ENCODE peak calls at places on chromosomes 7 and 10, in five cellular contexts. C, S, V, I and R are unnamed samples.
A peak's percentile ranks its signal among the peaks of the same experiment; 100 is the strongest.

GRCh38 chr10:99523251-99523773 is 9.4 kb upstream of the NKX2-3 start:
- DNase-seq in C (no peak), S (peak; percentile 26), V (peak; percentile 72), I (no peak), R (no peak)

GRCh38 chr10:92323079-92323478 is 32.1 kb downstream of the MARCHF5 start:
- DNase-seq in C (no peak), S (no peak), V (no peak), I (no peak), R (no peak)

GRCh38 chr10:52740913-52741675 is 31.5 kb downstream of the MBL2 start:
- DNase-seq in C (peak; percentile 55), S (peak; percentile 23), V (peak; percentile 65), I (no peak), R (no peak)

GRCh38 chr10:87750001-87750651 is 67.9 kb downstream of the ATAD1 start:
- DNase-seq in C (no peak), S (no peak), V (peak; percentile 13), I (no peak), R (no peak)

GRCh38 chr7:96962221-96962620 is 43.1 kb upstream of the DLX6 start:
- DNase-seq in C (no peak), S (no peak), V (no peak), I (no peak), R (no peak)

GRCh38 chr7:34036069-34036920 is 131.0 kb downstream of the BMPER start:
- DNase-seq in C (peak; percentile 83), S (peak; percentile 81), V (no peak), I (no peak), R (no peak)

GRCh38 chr7:158781217-158781975 is 47.9 kb downstream of the ESYT2 start:
- DNase-seq in C (no peak), S (no peak), V (no peak), I (no peak), R (no peak)

GRCh38 chr7:11807000-11807399 is 25.0 kb downstream of the THSD7A start:
- DNase-seq in C (no peak), S (no peak), V (no peak), I (no peak), R (no peak)

GRCh38 chr7:96426027-96426426 is 104.1 kb upstream of the SLC25A13 start:
- DNase-seq in C (no peak), S (no peak), V (no peak), I (no peak), R (no peak)

GRCh38 chr7:369476-369980 is 79.6 kb downstream of the FOXL3 start:
- DNase-seq in C (peak; percentile 58), S (peak; percentile 55), V (no peak), I (no peak), R (no peak)

GRCh38 chr10:103951942-103952341 is 15.0 kb upstream of the SLK start:
- DNase-seq in C (no peak), S (no peak), V (peak; percentile 36), I (no peak), R (no peak)

GRCh38 chr7:77157446-77157845 is 35.0 kb downstream of the CCDC146 start:
- DNase-seq in C (no peak), S (no peak), V (no peak), I (no peak), R (no peak)

GRCh38 chr10:28677889-28678686 is 767 bp downstream of the BAMBI start:
- DNase-seq in C (peak; percentile 31), S (peak; percentile 13), V (peak; percentile 70), I (peak; percentile 55), R (peak; percentile 21)

GRCh38 chr10:13956826-13957225 is 370.1 kb downstream of the PRPF18 start:
- DNase-seq in C (peak; percentile 31), S (peak; percentile 29), V (no peak), I (no peak), R (no peak)

GRCh38 chr7:2876031-2876862 is 32.1 kb upstream of the GNA12 start:
- DNase-seq in C (no peak), S (no peak), V (no peak), I (no peak), R (no peak)

GRCh38 chr10:104680467-104681401 is 39.6 kb downstream of the SORCS3 start:
- DNase-seq in C (no peak), S (no peak), V (peak; percentile 74), I (no peak), R (no peak)

GRCh38 chr7:142557971-142558582 is 191.2 kb upstream of the PRSS1 start:
- DNase-seq in C (no peak), S (peak; percentile 50), V (peak; percentile 70), I (peak; percentile 60), R (peak; percentile 64)

GRCh38 chr7:2169923-2170575 is 62.7 kb downstream of the MAD1L1 start:
- DNase-seq in C (no peak), S (no peak), V (no peak), I (no peak), R (no peak)

GRCh38 chr10:93235686-93236085 is 162.0 kb downstream of the CYP26A1 start:
- DNase-seq in C (no peak), S (no peak), V (no peak), I (no peak), R (no peak)

GRCh38 chr10:128324058-128324457 is 197.8 kb upstream of the MKI67 start:
- DNase-seq in C (no peak), S (peak; percentile 9), V (peak; percentile 83), I (peak; percentile 21), R (no peak)

GRCh38 chr10:128326851-128327250 is 200.6 kb upstream of the MKI67 start:
- DNase-seq in C (no peak), S (no peak), V (no peak), I (peak; percentile 25), R (no peak)

GRCh38 chr10:128324468-128324867 is 198.2 kb upstream of the MKI67 start:
- DNase-seq in C (no peak), S (no peak), V (no peak), I (peak; percentile 37), R (no peak)

GRCh38 chr10:128326251-128326650 is 200.0 kb upstream of the MKI67 start:
- DNase-seq in C (no peak), S (no peak), V (no peak), I (peak; percentile 27), R (no peak)

DNA sequence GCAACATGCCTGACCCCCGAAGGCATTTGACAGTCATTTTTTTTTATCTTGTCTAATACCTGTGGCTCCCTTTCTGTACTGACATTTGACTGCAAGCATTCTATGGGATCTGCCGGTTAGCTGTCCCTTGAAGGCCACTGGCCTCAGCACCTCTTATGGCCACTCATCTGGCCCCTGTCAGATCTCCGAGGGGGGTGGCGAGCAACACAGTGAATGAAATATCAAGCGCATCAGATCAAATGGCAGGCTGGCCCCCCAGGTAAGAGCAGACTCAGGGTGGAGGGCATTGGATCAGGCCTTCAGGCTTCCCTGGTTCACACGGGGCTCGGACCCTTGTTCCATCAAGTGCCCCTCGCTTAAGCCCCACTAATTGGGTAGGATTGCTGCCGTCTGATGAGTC is 199.6 kb upstream of the MKI67 start:
- DNase-seq in C (no peak), S (no peak), V (no peak), I (peak; percentile 11), R (no peak)
- H3K4me3 ChIP-seq in C (no peak overlapping the region), S (no peak overlapping the region), V (no peak overlapping the region), I (no peak overlapping the region), R (no peak overlapping the region)

GRCh38 chr10:132591166-132591971 is 53.8 kb downstream of the INPP5A start:
- DNase-seq in C (peak; percentile 77), S (peak; percentile 71), V (no peak), I (no peak), R (no peak)
- H3K4me1 ChIP-seq in C (peaks cover 68% of the 10 kb centered on the region), S (peaks cover 28% of the 10 kb centered on the region), V (peaks cover 13% of the 10 kb centered on the region), I (peaks cover 38% of the 10 kb centered on the region), R (peaks cover 29% of the 10 kb centered on the region)

GRCh38 chr7:17558558-17559332 is 260.3 kb downstream of the AHR start:
- DNase-seq in C (no peak), S (peak; percentile 11), V (no peak), I (no peak), R (no peak)

GRCh38 chr7:17558135-17558534 is 259.7 kb downstream of the AHR start:
- DNase-seq in C (no peak), S (no peak), V (no peak), I (no peak), R (no peak)

GRCh38 chr7:17559388-17559787 is 260.9 kb downstream of the AHR start:
- DNase-seq in C (no peak), S (no peak), V (no peak), I (no peak), R (no peak)

GRCh38 chr7:17560966-17561365 is 262.5 kb downstream of the AHR start:
- DNase-seq in C (no peak), S (no peak), V (no peak), I (no peak), R (no peak)

GRCh38 chr7:17560516-17560915 is 262.1 kb downstream of the AHR start:
- DNase-seq in C (no peak), S (no peak), V (no peak), I (no peak), R (no peak)
- H3K27ac ChIP-seq in C (no peak overlapping the region), S (no peak overlapping the region), V (no peak overlapping the region), I (no peak overlapping the region), R (no peak overlapping the region)

GRCh38 chr7:105046414-105046813 is 32.4 kb downstream of the KMT2E start:
- DNase-seq in C (no peak), S (no peak), V (no peak), I (no peak), R (no peak)
- H3K4me3 ChIP-seq in C (no peak overlapping the region), S (no peak overlapping the region), V (no peak overlapping the region), I (no peak overlapping the region), R (no peak overlapping the region)

GRCh38 chr7:6387734-6388294 is 59.9 kb downstream of the DAGLB start:
- DNase-seq in C (no peak), S (no peak), V (no peak), I (no peak), R (no peak)
- H3K4me1 ChIP-seq in C (peaks cover 47% of the 10 kb centered on the region), S (peaks cover 27% of the 10 kb centered on the region), V (peaks cover 8% of the 10 kb centered on the region), I (peaks cover 17% of the 10 kb centered on the region), R (peaks cover 25% of the 10 kb centered on the region)

DNA sequence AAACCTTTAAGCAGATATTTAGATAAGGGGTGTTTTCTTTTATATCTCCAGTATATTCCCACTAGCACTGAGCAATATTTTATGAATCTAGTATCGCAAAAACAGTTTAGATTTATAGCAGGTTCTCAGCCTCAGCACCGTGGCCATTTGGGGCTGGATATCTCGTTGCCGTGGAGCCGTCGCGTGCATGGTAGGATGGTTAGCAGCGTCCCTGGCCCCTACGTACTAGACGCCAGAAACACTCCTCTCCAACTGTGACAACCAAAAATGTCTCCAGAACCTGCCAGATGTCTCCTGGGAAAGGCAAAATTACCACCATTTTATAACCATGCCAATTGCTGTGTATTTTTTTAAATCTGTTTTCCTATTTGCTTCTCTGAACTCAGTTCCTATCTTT is 172.9 kb downstream of the CACNB2 start:
- DNase-seq in C (no peak), S (no peak), V (no peak), I (no peak), R (no peak)
- H3K27ac ChIP-seq in C (no peak overlapping the region), S (no peak overlapping the region), V (no peak overlapping the region), I (no peak overlapping the region), R (no peak overlapping the region)

GRCh38 chr7:132997505-132997904 is 84.4 kb downstream of the CHCHD3 start:
- DNase-seq in C (no peak), S (no peak), V (no peak), I (no peak), R (no peak)
- H3K4me3 ChIP-seq in C (no peak overlapping the region), S (no peak overlapping the region), V (no peak overlapping the region), I (no peak overlapping the region), R (no peak overlapping the region)

DNA sequence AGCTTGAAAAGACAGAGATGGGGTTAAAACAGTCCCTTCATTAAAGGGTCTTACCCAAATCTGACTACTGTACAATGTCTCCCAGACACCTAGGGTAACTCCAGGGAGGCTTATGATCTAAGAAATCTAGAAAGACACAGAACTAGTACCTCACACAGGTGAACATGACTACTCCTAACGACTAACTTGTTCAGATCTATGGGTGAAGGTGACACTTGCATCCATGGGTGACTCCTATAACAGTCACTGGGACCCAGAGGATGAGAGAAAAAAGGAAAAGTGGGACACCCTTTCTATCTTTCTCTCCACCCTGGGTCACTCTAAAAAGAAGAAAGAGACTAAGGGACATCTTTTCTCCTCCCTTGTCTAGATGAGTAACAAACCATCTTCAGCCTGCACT is 19.2 kb downstream of the AKR1C8 start:
- DNase-seq in C (no peak), S (no peak), V (peak; percentile 6), I (no peak), R (no peak)
- H3K4me1 ChIP-seq in C (no peaks in the 10 kb centered on the region), S (no peaks in the 10 kb centered on the region), V (peaks cover 14% of the 10 kb centered on the region), I (no peaks in the 10 kb centered on the region), R (no peaks in the 10 kb centered on the region)